ENCODE peak calls at places on chromosomes 6 and 20, in eight cellular contexts. U, V, Q, W, T, H, C and R are unnamed samples.
A peak's percentile ranks its signal among the peaks of the same experiment; 100 is the strongest.

GRCh38 chr20:1323830-1324597 is 4.9 kb downstream of the SDCBP2 start:
- DNase-seq in U (peak; percentile 28), V (no peak), Q (no peak), W (no peak), T (no peak), H (no peak), C (no peak), R (no peak)

GRCh38 chr6:89781070-89782034 is 38.2 kb downstream of the MDN1 start:
- DNase-seq in U (no peak), V (no peak), Q (no peak), W (no peak), T (no peak), H (no peak), C (no peak), R (no peak)

GRCh38 chr6:155141002-155141401 is 122.8 kb upstream of the CLDN20 start:
- DNase-seq in U (no peak), V (no peak), Q (no peak), W (no peak), T (no peak), H (no peak), C (no peak), R (no peak)

GRCh38 chr20:2593756-2594155 is 57.4 kb downstream of the TMC2 start:
- DNase-seq in U (no peak), V (no peak), Q (peak; percentile 5), W (no peak), T (no peak), H (no peak), C (no peak), R (no peak)

GRCh38 chr6:53615633-53616449 is 49.7 kb downstream of the KLHL31 start:
- DNase-seq in U (peak; percentile 68), V (peak; percentile 49), Q (no peak), W (no peak), T (peak; percentile 82), H (no peak), C (peak; percentile 48), R (peak; percentile 99)

GRCh38 chr6:36685198-36685919 is 6.8 kb downstream of the CDKN1A start:
- DNase-seq in U (no peak), V (no peak), Q (no peak), W (no peak), T (no peak), H (no peak), C (no peak), R (no peak)

GRCh38 chr6:4610256-4610655 is 165.9 kb upstream of the CDYL start:
- DNase-seq in U (no peak), V (peak; percentile 15), Q (no peak), W (no peak), T (peak; percentile 70), H (no peak), C (peak; percentile 97), R (peak; percentile 33)

GRCh38 chr20:57062241-57062640 is 204.2 kb downstream of the BMP7 start:
- DNase-seq in U (peak; percentile 59), V (no peak), Q (no peak), W (no peak), T (no peak), H (no peak), C (no peak), R (no peak)

GRCh38 chr6:3450888-3451287 is 6.0 kb downstream of the SLC22A23 start:
- DNase-seq in U (no peak), V (no peak), Q (no peak), W (no peak), T (no peak), H (no peak), C (no peak), R (no peak)

GRCh38 chr6:156933201-156934053 is 156.2 kb downstream of the ARID1B start:
- DNase-seq in U (no peak), V (peak; percentile 90), Q (peak; percentile 41), W (no peak), T (no peak), H (no peak), C (no peak), R (no peak)

GRCh38 chr6:161181136-161181535 is 92.7 kb downstream of the AGPAT4 start:
- DNase-seq in U (no peak), V (no peak), Q (no peak), W (no peak), T (no peak), H (no peak), C (no peak), R (no peak)

GRCh38 chr6:169689247-169689646 is 12.6 kb downstream of the WDR27 start:
- DNase-seq in U (no peak), V (no peak), Q (no peak), W (no peak), T (peak; percentile 91), H (peak; percentile 94), C (peak; percentile 48), R (no peak)

GRCh38 chr6:33206864-33207568 is 1.3 kb upstream of the RING1 start:
- DNase-seq in U (peak; percentile 73), V (no peak), Q (no peak), W (no peak), T (no peak), H (no peak), C (peak; percentile 25), R (no peak)

GRCh38 chr6:96499781-96500180 is 21.8 kb upstream of the UFL1 start:
- DNase-seq in U (no peak), V (no peak), Q (no peak), W (no peak), T (no peak), H (no peak), C (no peak), R (no peak)

GRCh38 chr6:2020909-2021308 is 224.5 kb downstream of the GMDS start:
- DNase-seq in U (no peak), V (no peak), Q (no peak), W (no peak), T (peak; percentile 8), H (peak; percentile 73), C (peak; percentile 8), R (peak; percentile 25)

GRCh38 chr6:47729019-47729418 is 30.6 kb downstream of the ADGRF4 start:
- DNase-seq in U (no peak), V (no peak), Q (no peak), W (no peak), T (no peak), H (no peak), C (no peak), R (no peak)

GRCh38 chr20:19338960-19339359 is 126.5 kb downstream of the SLC24A3 start:
- DNase-seq in U (no peak), V (no peak), Q (no peak), W (no peak), T (no peak), H (no peak), C (no peak), R (no peak)

GRCh38 chr6:79949235-79949634 is 1.9 kb upstream of the ELOVL4 start:
- DNase-seq in U (no peak), V (peak; percentile 78), Q (no peak), W (no peak), T (peak; percentile 80), H (peak; percentile 11), C (peak; percentile 82), R (peak; percentile 36)

GRCh38 chr20:47792021-47792618 is 6.8 kb upstream of the SULF2 start:
- DNase-seq in U (peak; percentile 95), V (peak; percentile 47), Q (peak; percentile 33), W (peak; percentile 81), T (peak; percentile 95), H (peak; percentile 92), C (peak; percentile 98), R (peak; percentile 93)

GRCh38 chr20:4242376-4242775 is 227.0 kb upstream of the RNF24 start:
- DNase-seq in U (no peak), V (no peak), Q (no peak), W (no peak), T (no peak), H (no peak), C (no peak), R (no peak)

GRCh38 chr6:83430606-83431544 is at the start of gene ME1:
- DNase-seq in U (peak; percentile 76), V (peak; percentile 83), Q (peak; percentile 82), W (peak; percentile 84), T (peak; percentile 81), H (peak; percentile 31), C (peak; percentile 81), R (no peak)
- TF ChIP-seq CTCF in U (no peak), V (no peak), Q (no peak), W (no peak), T (no peak), H (no peak), C (no peak), R (no peak)

DNA sequence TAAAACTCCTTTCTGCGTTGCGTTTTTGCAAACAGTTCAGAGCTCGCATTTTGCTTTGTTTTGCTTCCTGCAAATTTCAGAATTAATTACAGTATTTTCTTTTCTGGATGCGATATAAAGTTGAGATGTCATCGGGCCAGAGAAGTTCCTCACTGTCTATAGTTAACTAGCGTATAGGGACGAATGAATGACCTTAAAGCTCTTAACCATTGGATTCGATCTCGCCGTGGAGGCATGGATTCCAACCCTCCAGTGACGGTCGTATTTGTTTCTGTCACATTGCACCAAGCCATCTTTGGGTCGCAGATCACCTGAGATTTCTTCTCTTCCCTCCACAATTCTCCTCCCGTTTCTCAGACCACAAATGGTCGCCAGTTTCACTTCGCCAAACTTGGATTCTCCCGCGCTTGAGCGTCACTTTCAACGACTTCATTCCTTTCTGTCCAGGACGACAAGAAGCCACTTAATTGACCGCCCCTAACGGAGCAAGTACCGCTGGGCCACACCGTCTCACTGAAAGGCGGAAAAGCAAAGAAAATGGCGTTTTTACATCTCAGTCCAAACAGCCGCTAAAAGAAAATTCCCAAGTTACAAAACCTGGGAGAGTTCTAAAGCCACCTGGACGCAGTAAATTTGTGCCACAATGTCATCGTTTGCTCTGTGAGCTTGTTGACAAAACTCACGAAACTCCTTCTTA is 85.3 kb upstream of the ZNF184 start:
- DNase-seq in U (no peak), V (no peak), Q (no peak), W (no peak), T (peak; percentile 4), H (no peak), C (no peak), R (no peak)
- H3K4me3 ChIP-seq in U (peak overlapping the region; percentile 27), V (no peak overlapping the region), Q (no peak overlapping the region), W (no peak overlapping the region), T (peak overlapping the region; percentile 26), H (peak overlapping the region; percentile 23), C (peak overlapping the region; percentile 36), R (peak overlapping the region; percentile 35)

GRCh38 chr6:30893001-30893591 is 8.8 kb downstream of the DDR1 start:
- DNase-seq in U (no peak), V (no peak), Q (no peak), W (no peak), T (no peak), H (no peak), C (no peak), R (no peak)
- TF ChIP-seq CTCF in U (no peak), V (no peak), Q (no peak), W (no peak), T (peak; percentile 17), H (no peak), C (peak; percentile 6), R (peak; percentile 23)

DNA sequence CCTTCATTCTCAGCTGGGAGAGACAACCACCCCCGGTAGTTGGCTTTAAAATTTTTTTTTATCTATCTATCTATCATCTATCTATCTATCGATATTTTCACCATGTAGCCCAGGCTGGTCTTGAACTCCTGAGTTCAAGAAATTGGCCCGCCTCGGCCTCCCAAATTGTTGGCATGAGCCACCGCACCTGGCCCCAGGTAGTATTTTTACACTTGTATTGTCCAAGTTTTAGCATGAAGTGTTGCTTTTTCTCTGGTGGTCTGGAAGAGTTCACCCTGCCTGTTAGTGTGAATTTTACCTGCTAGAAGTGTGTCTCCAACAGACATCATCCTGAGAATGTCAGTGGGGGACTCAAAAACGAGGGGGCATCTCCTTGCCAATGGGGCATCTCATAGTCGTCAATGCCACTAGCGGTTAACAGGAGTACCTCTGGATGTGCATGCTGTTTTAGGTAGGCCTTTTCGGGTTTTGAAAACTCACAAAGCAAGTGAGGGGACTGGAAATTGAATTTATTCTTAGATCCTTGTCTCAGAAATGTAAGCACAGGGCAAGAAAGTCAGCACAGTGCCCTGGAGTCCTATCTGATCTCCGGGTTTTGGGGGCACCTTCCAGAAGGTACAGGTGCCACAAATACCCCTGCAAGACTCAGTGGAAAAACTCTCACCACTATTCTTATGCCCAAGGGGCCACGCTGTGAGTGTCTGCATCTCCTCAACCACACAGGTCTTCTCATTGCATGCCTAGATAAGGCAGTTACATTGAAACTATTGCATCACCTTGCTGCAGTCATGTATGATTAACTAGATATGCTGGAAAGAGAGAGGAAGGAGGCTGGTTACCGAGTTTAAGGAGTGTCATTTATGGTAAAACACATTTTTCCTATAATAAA is 37.1 kb downstream of the TNFAIP3 start:
- DNase-seq in U (no peak), V (no peak), Q (no peak), W (no peak), T (no peak), H (peak; percentile 54), C (peak; percentile 47), R (peak; percentile 58)
- H3K4me3 ChIP-seq in U (no peak overlapping the region), V (no peak overlapping the region), Q (no peak overlapping the region), W (no peak overlapping the region), T (no peak overlapping the region), H (no peak overlapping the region), C (no peak overlapping the region), R (peak overlapping the region; percentile 38)